ENCODE peak calls at places on chromosomes 16 and 17, in eight cellular contexts. J is Ammon's horn, P is GM12865, Z is NCI-H1105, L is cardiac septum, N is cortex of kidney, T is NCI-H1930, K is HS-5. R is an unnamed sample.

GRCh38 chr17:74020522-74020921 is 183.0 kb upstream of the RPL38 start:
- DNase-seq in J (no peak), P (no peak), Z (no peak), L (no peak), N (no peak), T (no peak), K (no peak), R (no peak)

GRCh38 chr16:20073203-20074088 is at the start of gene GPR139:
- DNase-seq in J (no peak), P (no peak), Z (no peak), L (no peak), N (no peak), T (no peak), K (no peak), R (no peak)

GRCh38 chr16:11668590-11669379 is 530 bp downstream of the SNN start:
- DNase-seq in J (no peak), P (no peak), Z (no peak), L (no peak), N (no peak), T (no peak), K (no peak), R (no peak)

GRCh38 chr16:73068546-73069401 is 20.8 kb upstream of the ZFHX3 start:
- DNase-seq in J (no peak), P (no peak), Z (no peak), L (no peak), N (no peak), T (no peak), K (peak), R (no peak)

GRCh38 chr16:17852977-17853702 is 382.4 kb upstream of the XYLT1 start:
- DNase-seq in J (no peak), P (peak), Z (no peak), L (no peak), N (no peak), T (no peak), K (no peak), R (no peak)

GRCh38 chr16:81347425-81347824 is 32.7 kb downstream of the GAN start:
- DNase-seq in J (no peak), P (no peak), Z (no peak), L (no peak), N (no peak), T (no peak), K (no peak), R (no peak)

GRCh38 chr17:59800530-59800942 is 92.2 kb downstream of the TUBD1 start:
- DNase-seq in J (no peak), P (no peak), Z (no peak), L (no peak), N (no peak), T (no peak), K (no peak), R (no peak)

GRCh38 chr17:60305141-60305540 is 86.8 kb downstream of the USP32 start:
- DNase-seq in J (peak), P (peak), Z (no peak), L (no peak), N (no peak), T (no peak), K (no peak), R (no peak)

GRCh38 chr17:15265131-15265530 is at the start of gene PMP22:
- DNase-seq in J (no peak), P (no peak), Z (no peak), L (no peak), N (no peak), T (no peak), K (no peak), R (no peak)

GRCh38 chr16:67605641-67606040 is 39.3 kb upstream of the CARMIL2 start:
- DNase-seq in J (no peak), P (no peak), Z (no peak), L (no peak), N (no peak), T (no peak), K (no peak), R (no peak)

GRCh38 chr17:2386400-2387085 is 14.3 kb downstream of the MNT start:
- DNase-seq in J (no peak), P (no peak), Z (no peak), L (no peak), N (no peak), T (no peak), K (no peak), R (no peak)

GRCh38 chr17:49677134-49677932 is 564 bp downstream of the SPOP start:
- DNase-seq in J (peak), P (peak), Z (peak), L (peak), N (no peak), T (peak), K (peak), R (peak)

GRCh38 chr16:71681360-71681759 is 43.1 kb downstream of the PHLPP2 start:
- DNase-seq in J (no peak), P (no peak), Z (no peak), L (no peak), N (no peak), T (no peak), K (no peak), R (no peak)

GRCh38 chr16:81216706-81217105 is 21.8 kb upstream of the BCO1 start:
- DNase-seq in J (no peak), P (no peak), Z (peak), L (no peak), N (no peak), T (no peak), K (no peak), R (no peak)

GRCh38 chr16:80681436-80681835 is 123.0 kb downstream of the CDYL2 start:
- DNase-seq in J (no peak), P (no peak), Z (no peak), L (no peak), N (no peak), T (no peak), K (no peak), R (no peak)

GRCh38 chr16:70573451-70574121 is 50.0 kb downstream of the SF3B3 start:
- DNase-seq in J (peak), P (no peak), Z (no peak), L (peak), N (no peak), T (no peak), K (peak), R (no peak)

GRCh38 chr17:35797918-35798317 is 2.5 kb upstream of the MMP28 start:
- DNase-seq in J (no peak), P (no peak), Z (no peak), L (peak), N (no peak), T (no peak), K (no peak), R (no peak)

GRCh38 chr16:57574646-57575467 is 32.4 kb downstream of the ADGRG5 start:
- DNase-seq in J (no peak), P (no peak), Z (no peak), L (no peak), N (no peak), T (no peak), K (no peak), R (no peak)

GRCh38 chr16:31505483-31505882 is 2.7 kb downstream of the RUSF1 start:
- DNase-seq in J (no peak), P (peak), Z (no peak), L (no peak), N (no peak), T (no peak), K (no peak), R (no peak)

GRCh38 chr17:54736573-54736972 is 164.1 kb upstream of the TOM1L1 start:
- DNase-seq in J (no peak), P (no peak), Z (no peak), L (no peak), N (no peak), T (no peak), K (no peak), R (peak)

GRCh38 chr17:37065486-37066321 is 117.0 kb downstream of the AATF start:
- DNase-seq in J (no peak), P (no peak), Z (no peak), L (no peak), N (no peak), T (no peak), K (no peak), R (no peak)

GRCh38 chr17:79986441-79987186 is 49.1 kb downstream of the TBC1D16 start:
- DNase-seq in J (no peak), P (no peak), Z (no peak), L (peak), N (no peak), T (no peak), K (no peak), R (no peak)

GRCh38 chr16:20874088-20874581 is 26.0 kb downstream of the DCUN1D3 start:
- DNase-seq in J (no peak), P (peak), Z (no peak), L (no peak), N (no peak), T (no peak), K (no peak), R (no peak)

GRCh38 chr16:59697746-59698145 is 963.6 kb upstream of the GOT2 start:
- DNase-seq in J (no peak), P (no peak), Z (no peak), L (no peak), N (no peak), T (no peak), K (no peak), R (no peak)

GRCh38 chr17:55735784-55736405 is 13.2 kb upstream of the TMEM100 start:
- DNase-seq in J (peak), P (peak), Z (no peak), L (no peak), N (no peak), T (no peak), K (peak), R (no peak)

R was measured in RWPE1.